ENCODE peak calls at places on chromosomes 2 and 18, in five cellular contexts. K is stomach, O is transverse colon, Z is breast epithelium, G is pancreas. R is an unnamed sample.

GRCh38 chr2:96764253-96764637 is 3.5 kb downstream of the CNNM4 start:
- DNase-seq in O (peak; percentile 51), K (peak; percentile 34), Z (peak; percentile 38), G (no peak), R (no peak)

GRCh38 chr2:221342388-221342787 is 229.7 kb downstream of the EPHA4 start:
- DNase-seq in G (no peak), Z (no peak), O (no peak), K (no peak), R (no peak)

GRCh38 chr2:46655551-46656436 is 176.4 kb downstream of the TMEM247 start:
- DNase-seq in Z (no peak), O (no peak), G (no peak), K (no peak), R (no peak)

GRCh38 chr2:56448999-56449431 is 265.2 kb downstream of the CCDC85A start:
- DNase-seq in K (peak; percentile 82), O (peak; percentile 80), Z (no peak), G (peak; percentile 77), R (no peak)

GRCh38 chr2:226216578-226216977 is 583.0 kb downstream of the IRS1 start:
- DNase-seq in Z (no peak), G (no peak), K (no peak), O (no peak), R (no peak)

GRCh38 chr18:68244786-68245185 is 470.1 kb downstream of the TMX3 start:
- DNase-seq in G (no peak), Z (no peak), K (no peak), O (no peak), R (no peak)

GRCh38 chr2:64992218-64992617 is 3.0 kb downstream of the SLC1A4 start:
- DNase-seq in K (no peak), G (no peak), Z (no peak), O (no peak), R (no peak)

GRCh38 chr2:8754056-8754790 is 72.4 kb downstream of the ID2 start:
- DNase-seq in Z (no peak), K (no peak), G (no peak), O (no peak), R (no peak)

GRCh38 chr2:126890962-126891450 is 7.7 kb upstream of the TEX51 start:
- DNase-seq in G (no peak), K (peak; percentile 16), O (no peak), Z (no peak), R (no peak)

GRCh38 chr2:146576301-146576700 is 1268.5 kb upstream of the ACVR2A start:
- DNase-seq in Z (no peak), K (no peak), G (no peak), O (no peak), R (no peak)

GRCh38 chr2:184041077-184041476 is 557.3 kb upstream of the ZNF804A start:
- DNase-seq in G (no peak), K (no peak), O (no peak), Z (no peak), R (no peak)

GRCh38 chr2:111054791-111055627 is 65.7 kb upstream of the BCL2L11 start:
- DNase-seq in G (no peak), K (no peak), Z (no peak), O (no peak), R (no peak)

DNA sequence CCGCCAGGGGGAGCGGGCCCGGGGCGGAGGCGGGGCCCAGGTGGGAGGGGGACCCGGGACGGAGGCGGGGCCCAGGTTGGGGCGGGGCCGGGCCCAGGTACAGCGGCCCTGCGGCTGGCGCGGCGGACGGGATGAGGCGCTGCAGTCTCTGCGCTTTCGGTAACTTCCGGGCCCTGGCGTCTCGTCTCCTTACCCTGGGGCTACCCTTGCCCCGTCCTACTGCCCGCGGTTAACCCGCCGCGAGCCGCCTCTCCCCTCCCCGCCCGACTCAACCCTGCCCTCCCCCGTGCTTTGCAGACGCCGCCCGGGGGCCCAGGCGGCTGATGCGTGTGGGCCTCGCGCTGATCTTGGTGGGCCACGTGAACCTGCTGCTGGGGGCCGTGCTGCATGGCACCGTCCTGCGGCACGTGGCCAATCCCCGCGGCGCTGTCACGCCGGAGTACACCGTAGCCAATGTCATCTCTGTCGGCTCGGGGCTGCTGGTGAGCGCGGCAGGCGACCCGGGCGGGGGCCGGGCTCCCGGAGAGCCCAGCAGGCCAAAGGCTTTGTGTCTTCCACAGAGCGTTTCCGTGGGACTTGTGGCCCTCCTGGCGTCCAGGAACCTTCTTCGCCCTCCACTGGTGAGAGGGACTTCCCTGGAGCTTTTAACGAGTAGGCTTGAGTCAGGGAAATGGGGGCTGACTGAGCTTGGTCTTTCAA is at the start of gene KRTCAP3:
- DNase-seq in G (peak; percentile 77), K (peak; percentile 87), O (peak; percentile 84), Z (peak; percentile 29), R (no peak)
- H3K4me3 ChIP-seq in G (peak within 1 kb of the TSS; percentile 62), K (peak within 1 kb of the TSS; percentile 45), O (peak within 1 kb of the TSS; percentile 53), Z (peak within 1 kb of the TSS; percentile 57), R (peak within 1 kb of the TSS; percentile 55)

DNA sequence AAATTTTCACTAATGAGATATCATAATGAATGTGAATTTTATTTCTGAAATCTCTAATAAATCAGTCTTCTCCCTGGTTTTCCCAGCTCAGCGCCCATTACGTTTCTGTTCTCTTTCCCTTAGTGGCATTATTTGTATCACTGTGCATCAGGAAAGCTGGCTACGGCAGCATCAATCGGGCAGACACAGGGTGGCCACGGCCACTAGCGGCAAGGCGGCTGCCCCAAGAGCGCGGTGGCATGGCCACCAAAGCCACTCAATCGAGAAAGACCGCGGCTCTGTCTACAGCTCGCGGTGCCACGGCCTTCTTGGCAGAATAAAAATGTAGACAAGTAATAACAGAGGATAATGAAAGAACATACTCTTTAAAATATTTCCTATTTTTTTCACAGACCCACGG is 168.0 kb downstream of the RPIA start:
- DNase-seq in G (no peak), Z (no peak), O (no peak), K (no peak), R (no peak)
- H3K36me3 ChIP-seq in G (no peaks in the 10 kb centered on the region), Z (no peaks in the 10 kb centered on the region), O (no peaks in the 10 kb centered on the region), K (no peaks in the 10 kb centered on the region), R (no peaks in the 10 kb centered on the region)

DNA sequence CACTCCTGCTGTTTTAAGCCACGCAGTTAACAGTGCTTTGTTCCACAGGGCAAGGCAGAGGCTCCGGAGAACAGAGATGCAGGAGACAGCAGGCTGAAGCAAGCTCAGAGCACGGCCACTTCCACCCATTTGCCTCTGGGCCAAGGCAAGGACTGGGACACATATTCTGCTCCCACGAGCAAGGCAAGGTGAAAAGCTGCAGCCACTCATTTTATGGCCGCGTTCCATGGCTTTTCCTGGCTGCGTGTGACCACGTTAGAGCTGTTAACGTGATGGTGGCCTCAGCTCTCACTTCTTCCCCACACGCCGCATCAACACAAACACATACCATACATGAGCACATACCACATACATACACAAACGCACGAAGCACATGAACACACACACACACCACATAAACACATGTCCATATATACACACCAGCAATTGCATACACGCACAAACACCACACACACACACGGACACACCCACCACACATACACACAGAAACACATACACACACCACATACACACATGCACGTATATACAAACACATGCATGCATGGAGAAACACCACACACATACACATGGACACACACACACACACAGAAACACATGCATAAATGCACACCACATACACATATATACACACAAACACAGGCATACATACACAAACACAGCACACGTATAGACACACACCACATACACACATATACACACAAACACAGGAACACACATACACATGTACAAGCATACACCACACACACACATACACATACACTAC is 521.1 kb upstream of the MYT1L start:
- DNase-seq in G (no peak), Z (no peak), K (no peak), O (no peak), R (no peak)
- H3K4me3 ChIP-seq in G (no peak overlapping the region), Z (no peak overlapping the region), K (no peak overlapping the region), O (no peak overlapping the region), R (no peak overlapping the region)

DNA sequence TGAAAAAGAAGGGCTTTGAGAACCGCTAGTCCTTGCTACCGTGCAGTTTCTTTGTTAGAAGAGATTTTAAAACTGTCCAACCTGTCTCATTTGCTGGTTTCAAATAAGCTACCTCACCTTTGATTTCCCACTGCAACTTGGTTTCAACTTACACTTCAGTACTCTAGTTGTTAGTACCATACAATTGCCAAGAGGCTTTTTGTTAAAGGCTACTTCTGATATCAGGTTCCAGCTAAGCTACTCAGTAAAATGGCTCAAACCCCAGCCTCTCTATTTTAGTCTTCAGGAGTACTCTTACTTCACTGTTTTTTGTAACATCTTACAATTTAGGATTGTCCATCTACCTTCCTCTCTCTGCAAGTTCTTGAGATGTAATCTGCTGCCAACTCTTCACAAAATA is 91.6 kb downstream of the INO80D start:
- DNase-seq in O (no peak), K (no peak), Z (no peak), G (no peak), R (no peak)
- H3K36me3 ChIP-seq in O (no peaks in the 10 kb centered on the region), K (peaks cover 46% of the 10 kb centered on the region), Z (no peaks in the 10 kb centered on the region), G (no peaks in the 10 kb centered on the region), R (peaks cover 4% of the 10 kb centered on the region)

GRCh38 chr2:130729311-130730299 is 735 bp downstream of the GPR148 start:
- DNase-seq in Z (no peak), K (no peak), G (no peak), O (no peak), R (no peak)

GRCh38 chr2:130726614-130727180 is 2.2 kb upstream of the GPR148 start:
- DNase-seq in Z (no peak), O (no peak), G (no peak), K (no peak), R (no peak)

GRCh38 chr2:130728007-130728454 is 839 bp upstream of the GPR148 start:
- DNase-seq in K (peak; percentile 51), O (peak; percentile 12), Z (no peak), G (peak; percentile 78), R (no peak)

GRCh38 chr2:130728549-130729310 is at the start of gene GPR148:
- DNase-seq in Z (no peak), K (no peak), O (no peak), G (no peak), R (no peak)

GRCh38 chr2:130727286-130727924 is 1.5 kb upstream of the GPR148 start:
- DNase-seq in K (peak; percentile 85), G (peak; percentile 86), Z (peak; percentile 67), O (peak; percentile 83), R (no peak)
- H3K4me3 ChIP-seq in K (peak overlapping the region; percentile 45), G (peak overlapping the region; percentile 69), Z (peak overlapping the region; percentile 59), O (peak overlapping the region; percentile 59), R (peak overlapping the region; percentile 28)

DNA sequence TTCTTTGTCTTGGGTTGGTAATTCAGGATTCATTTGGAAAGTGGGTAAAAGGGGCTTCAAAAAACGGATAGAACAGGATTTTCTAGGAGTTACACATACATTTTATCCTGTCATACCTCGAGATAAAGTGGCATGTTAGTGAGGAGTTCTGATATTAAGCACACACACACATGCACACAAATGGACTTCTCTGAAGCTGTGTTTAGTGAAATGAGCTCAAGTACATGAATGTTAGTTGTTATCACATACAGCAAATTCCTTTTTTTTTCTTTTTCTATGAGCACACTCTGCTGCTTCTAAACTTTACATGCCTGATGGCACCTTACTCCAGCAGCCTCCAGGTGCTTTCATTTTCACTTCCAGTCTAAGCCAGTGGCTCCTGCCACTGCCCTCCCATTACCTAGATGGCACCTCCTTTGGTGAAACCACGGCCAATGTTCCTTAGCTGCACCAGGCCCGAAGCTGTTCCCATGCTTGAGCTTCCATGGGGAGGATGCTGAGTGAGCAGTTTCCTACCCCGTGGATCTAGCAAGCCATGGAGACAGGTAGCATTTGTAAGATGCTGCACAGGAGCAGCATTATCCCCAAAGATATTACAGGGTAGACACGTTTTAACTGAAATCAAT is 49.7 kb downstream of the STAT1 start:
- DNase-seq in K (no peak), G (no peak), Z (no peak), O (no peak), R (no peak)
- H3K36me3 ChIP-seq in K (peaks cover 75% of the 10 kb centered on the region), G (no peaks in the 10 kb centered on the region), Z (no peaks in the 10 kb centered on the region), O (peaks cover 2% of the 10 kb centered on the region), R (peaks cover 93% of the 10 kb centered on the region)

GRCh38 chr2:215314896-215315295 is 3.0 kb downstream of the ATIC start:
- DNase-seq in K (no peak), O (no peak), Z (no peak), G (no peak), R (no peak)
- H3K4me3 ChIP-seq in K (no peak overlapping the region), O (no peak overlapping the region), Z (no peak overlapping the region), G (no peak overlapping the region), R (no peak overlapping the region)